ENCODE peak calls at places on chromosomes 7 and 10, in seven cellular contexts. L is NCI-H1105 treated with DMSO at 0.1 percent for 48 hours, W is aorta, Y is glutamatergic neuron, B is EH, I is GM20000, H is LoVo. D is an unnamed sample.

GRCh38 chr7:132504071-132504470 is 72.2 kb downstream of the PLXNA4 start:
- DNase-seq in L (no peak), Y (no peak), I (no peak), H (no peak), B (no peak), W (no peak), D (no peak)

GRCh38 chr7:64863021-64863420 is 40.1 kb upstream of the ZNF273 start:
- DNase-seq in Y (no peak), I (no peak), H (no peak), W (no peak), B (no peak), L (no peak), D (no peak)

GRCh38 chr10:61847087-61847486 is 54.4 kb upstream of the ARID5B start:
- DNase-seq in L (no peak), H (no peak), I (no peak), Y (no peak), B (no peak), W (no peak), D (no peak)

GRCh38 chr7:154795014-154795413 is 207.9 kb downstream of the PAXIP1 start:
- DNase-seq in Y (no peak), H (no peak), L (no peak), I (no peak), B (no peak), W (no peak), D (no peak)

GRCh38 chr7:43873300-43873699 is 4.0 kb upstream of the MRPS24 start:
- DNase-seq in B (peak), I (no peak), L (no peak), Y (no peak), W (peak), H (peak), D (no peak)

GRCh38 chr7:99392659-99393362 is 15.6 kb downstream of the PDAP1 start:
- DNase-seq in Y (peak), W (peak), I (peak), H (peak), B (peak), L (peak), D (no peak)

GRCh38 chr7:83655951-83656556 is 7.1 kb upstream of the SEMA3E start:
- DNase-seq in I (peak), W (no peak), H (peak), Y (peak), B (peak), L (peak), D (peak)

GRCh38 chr7:39741942-39742623 is 118.7 kb downstream of the RALA start:
- DNase-seq in L (no peak), Y (peak), B (no peak), W (peak), I (no peak), H (peak), D (peak)

GRCh38 chr7:68407460-68407859 is 1190.8 kb upstream of the AUTS2 start:
- DNase-seq in I (no peak), L (no peak), W (no peak), Y (no peak), H (no peak), B (no peak), D (no peak)

GRCh38 chr7:132500727-132501410 is 75.4 kb downstream of the PLXNA4 start:
- DNase-seq in H (no peak), B (peak), Y (no peak), I (no peak), L (no peak), W (peak), D (no peak)

GRCh38 chr7:2843711-2844152 is 376 bp downstream of the GNA12 start:
- DNase-seq in W (peak), I (no peak), H (peak), Y (peak), L (no peak), B (peak), D (peak)

GRCh38 chr7:156969972-156970420 is 20.5 kb downstream of the NOM1 start:
- DNase-seq in B (peak), L (peak), Y (no peak), W (no peak), I (no peak), H (peak), D (peak)

GRCh38 chr7:22726849-22727792 is at the start of gene IL6:
- DNase-seq in H (peak), Y (peak), W (peak), L (peak), B (peak), I (no peak), D (peak)

GRCh38 chr10:86262671-86263165 is 103.9 kb downstream of the GRID1 start:
- DNase-seq in Y (no peak), B (no peak), I (no peak), H (no peak), W (no peak), L (no peak), D (no peak)

GRCh38 chr7:122887198-122887597 is 938 bp upstream of the CADPS2 start:
- DNase-seq in I (peak), Y (peak), H (peak), L (no peak), W (peak), B (peak), D (no peak)

GRCh38 chr7:125136755-125137547 is 207.3 kb upstream of the POT1 start:
- DNase-seq in B (no peak), I (no peak), Y (no peak), L (no peak), W (no peak), H (no peak), D (no peak)

GRCh38 chr7:70712942-70713341 is 419.0 kb upstream of the GALNT17 start:
- DNase-seq in Y (no peak), H (no peak), I (no peak), W (no peak), L (no peak), B (no peak), D (no peak)

GRCh38 chr7:87318741-87319140 is 26.7 kb upstream of the CROT start:
- DNase-seq in W (no peak), L (no peak), I (no peak), H (peak), B (peak), Y (no peak), D (no peak)

GRCh38 chr10:29681700-29682444 is 47.1 kb upstream of the SVIL start:
- DNase-seq in W (no peak), Y (no peak), L (no peak), B (no peak), I (no peak), H (no peak), D (no peak)

GRCh38 chr10:122998360-122998917 is 10.2 kb downstream of the IKZF5 start:
- DNase-seq in H (no peak), W (no peak), B (no peak), L (no peak), Y (no peak), I (no peak), D (no peak)

D was measured in NAMALWA.